ENCODE peak calls at places on chromosome 1, in eight cellular contexts. One of them, this sample, is unnamed.

GRCh38 chr1:111707906-111708305 is 31.3 kb downstream of the INKA2 start:
- DNase-seq in NCI-H1417: no peak
- DNase-seq in HS-27A: no peak
- DNase-seq in astrocyte of the spinal cord: peak; percentile 12
- DNase-seq in NCI-H460: no peak
- DNase-seq in aorta: no peak
- DNase-seq in lung: no peak
- DNase-seq in NT2/D1: no peak
- DNase-seq in this sample: no peak

GRCh38 chr1:17046043-17046657 is 7.7 kb downstream of the SDHB start:
- DNase-seq in NCI-H1417: no peak
- DNase-seq in HS-27A: no peak
- DNase-seq in astrocyte of the spinal cord: peak; percentile 74
- DNase-seq in NCI-H460: peak; percentile 36
- DNase-seq in aorta: no peak
- DNase-seq in lung: no peak
- DNase-seq in NT2/D1: no peak
- DNase-seq in this sample: peak; percentile 40

GRCh38 chr1:200861937-200862647 is 10.7 kb upstream of the GPR25 start:
- DNase-seq in NCI-H1417: no peak
- DNase-seq in HS-27A: no peak
- DNase-seq in astrocyte of the spinal cord: no peak
- DNase-seq in NCI-H460: no peak
- DNase-seq in aorta: no peak
- DNase-seq in lung: no peak
- DNase-seq in NT2/D1: no peak
- DNase-seq in this sample: no peak

GRCh38 chr1:36349241-36349671 is 25.8 kb upstream of the EVA1B start:
- DNase-seq in NCI-H1417: no peak
- DNase-seq in HS-27A: no peak
- DNase-seq in astrocyte of the spinal cord: peak; percentile 65
- DNase-seq in NCI-H460: no peak
- DNase-seq in aorta: no peak
- DNase-seq in lung: no peak
- DNase-seq in NT2/D1: no peak
- DNase-seq in this sample: no peak

GRCh38 chr1:241716915-241717651 is 65.0 kb downstream of the WDR64 start:
- DNase-seq in NCI-H1417: no peak
- DNase-seq in HS-27A: no peak
- DNase-seq in astrocyte of the spinal cord: no peak
- DNase-seq in NCI-H460: no peak
- DNase-seq in aorta: no peak
- DNase-seq in lung: no peak
- DNase-seq in NT2/D1: no peak
- DNase-seq in this sample: no peak

GRCh38 chr1:162185299-162185698 is 115.8 kb downstream of the NOS1AP start:
- DNase-seq in NCI-H1417: no peak
- DNase-seq in HS-27A: no peak
- DNase-seq in astrocyte of the spinal cord: peak; percentile 14
- DNase-seq in NCI-H460: no peak
- DNase-seq in aorta: no peak
- DNase-seq in lung: no peak
- DNase-seq in NT2/D1: no peak
- DNase-seq in this sample: no peak

GRCh38 chr1:98839840-98840239 is 164.8 kb downstream of the PLPPR5 start:
- DNase-seq in NCI-H1417: no peak
- DNase-seq in HS-27A: peak; percentile 29
- DNase-seq in astrocyte of the spinal cord: no peak
- DNase-seq in NCI-H460: no peak
- DNase-seq in aorta: no peak
- DNase-seq in lung: no peak
- DNase-seq in NT2/D1: no peak
- DNase-seq in this sample: no peak

GRCh38 chr1:19769211-19769932 is 30.3 kb downstream of the TMCO4 start:
- DNase-seq in NCI-H1417: no peak
- DNase-seq in HS-27A: no peak
- DNase-seq in astrocyte of the spinal cord: no peak
- DNase-seq in NCI-H460: no peak
- DNase-seq in aorta: no peak
- DNase-seq in lung: no peak
- DNase-seq in NT2/D1: no peak
- DNase-seq in this sample: no peak

GRCh38 chr1:226482975-226483660 is 65.4 kb upstream of the STUM start:
- DNase-seq in NCI-H1417: no peak
- DNase-seq in HS-27A: no peak
- DNase-seq in astrocyte of the spinal cord: no peak
- DNase-seq in NCI-H460: no peak
- DNase-seq in aorta: no peak
- DNase-seq in lung: no peak
- DNase-seq in NT2/D1: peak; percentile 23
- DNase-seq in this sample: no peak

GRCh38 chr1:161706116-161706482 is 930 bp upstream of the FCRLA start:
- DNase-seq in NCI-H1417: no peak
- DNase-seq in HS-27A: peak; percentile 62
- DNase-seq in astrocyte of the spinal cord: no peak
- DNase-seq in NCI-H460: no peak
- DNase-seq in aorta: no peak
- DNase-seq in lung: no peak
- DNase-seq in NT2/D1: no peak
- DNase-seq in this sample: no peak

This sample was measured in foreskin melanocyte.